ENCODE peak calls at places on chromosomes 5 and 9, in six cellular contexts. U is AML-193; L is HCT116; W is progenitor cell of endocrine pancreas; R is activated naive CD4-positive, alpha-beta T cell; H is HS-5. K is an unnamed sample.
A peak's percentile ranks its signal among the peaks of the same experiment; 100 is the strongest.

GRCh38 chr5:38745836-38746732 is 99.7 kb upstream of the OSMR start:
- DNase-seq in U (no peak), L (no peak), W (no peak), R (no peak), H (no peak), K (no peak)

GRCh38 chr5:128965638-128966302 is 482 bp downstream of the SLC27A6 start:
- DNase-seq in U (no peak), L (no peak), W (no peak), R (no peak), H (no peak), K (no peak)

GRCh38 chr5:78345485-78345884 is 14.9 kb upstream of the SCAMP1 start:
- DNase-seq in U (no peak), L (no peak), W (no peak), R (no peak), H (no peak), K (no peak)

GRCh38 chr9:132823370-132824144 is 54.5 kb downstream of the AK8 start:
- DNase-seq in U (no peak), L (no peak), W (no peak), R (no peak), H (no peak), K (no peak)

GRCh38 chr5:60972225-60972624 is 27.2 kb downstream of the NDUFAF2 start:
- DNase-seq in U (no peak), L (no peak), W (no peak), R (no peak), H (no peak), K (no peak)

GRCh38 chr9:120693609-120694008 is 20.7 kb downstream of the MEGF9 start:
- DNase-seq in U (no peak), L (no peak), W (no peak), R (no peak), H (no peak), K (no peak)

GRCh38 chr9:108956098-108956533 is 21.9 kb downstream of the ABITRAM start:
- DNase-seq in U (no peak), L (no peak), W (no peak), R (no peak), H (no peak), K (no peak)

GRCh38 chr5:23158179-23158578 is 305.0 kb upstream of the CDH12 start:
- DNase-seq in U (no peak), L (no peak), W (no peak), R (no peak), H (no peak), K (no peak)

GRCh38 chr9:105357937-105358336 is 89.9 kb upstream of the FSD1L start:
- DNase-seq in U (no peak), L (no peak), W (no peak), R (no peak), H (no peak), K (no peak)

GRCh38 chr9:4537581-4537980 is 47.3 kb downstream of the SLC1A1 start:
- DNase-seq in U (no peak), L (no peak), W (no peak), R (no peak), H (no peak), K (no peak)

GRCh38 chr5:83844320-83845068 is 123.8 kb upstream of the HAPLN1 start:
- DNase-seq in U (no peak), L (no peak), W (no peak), R (no peak), H (peak; percentile 29), K (no peak)